ENCODE peak calls at places on chromosomes 5 and 9, in five cellular contexts. D is HepG2, K is K562, H is H1, Z is HCT116. F is an unnamed sample.

GRCh38 chr9:6418764-6419163 is 5.8 kb downstream of the UHRF2 start:
- DNase-seq in D (no peak), K (no peak), H (no peak), Z (no peak), F (no peak)

GRCh38 chr9:125272697-125273096 is 11.1 kb downstream of the GAPVD1 start:
- DNase-seq in D (peak), K (no peak), H (no peak), Z (no peak), F (no peak)

GRCh38 chr9:88280816-88281382 is 107.3 kb upstream of the SPIN1 start:
- DNase-seq in D (no peak), K (no peak), H (peak), Z (no peak), F (peak)

GRCh38 chr9:91239367-91240111 is 122.2 kb downstream of the AUH start:
- DNase-seq in D (peak), K (no peak), H (no peak), Z (no peak), F (no peak)

GRCh38 chr5:34656700-34657549 is 797 bp downstream of the RAI14 start:
- DNase-seq in D (no peak), K (peak), H (no peak), Z (no peak), F (no peak)

GRCh38 chr9:94150890-94151660 is 66.8 kb downstream of the PTPDC1 start:
- DNase-seq in D (peak), K (no peak), H (no peak), Z (no peak), F (no peak)

GRCh38 chr5:10227396-10227795 is 22.3 kb downstream of the ATPSCKMT start:
- DNase-seq in D (no peak), K (no peak), H (no peak), Z (no peak), F (no peak)

GRCh38 chr9:113219972-113220371 is 1.1 kb downstream of the FKBP15 start:
- DNase-seq in D (no peak), K (no peak), H (no peak), Z (no peak), F (no peak)

GRCh38 chr9:97374811-97375210 is 37.1 kb upstream of the TDRD7 start:
- DNase-seq in D (no peak), K (no peak), H (no peak), Z (no peak), F (no peak)

GRCh38 chr9:120928015-120928719 is 1.6 kb upstream of the TRAF1 start:
- DNase-seq in D (no peak), K (no peak), H (no peak), Z (no peak), F (no peak)

GRCh38 chr5:65066385-65066784 is 297.7 kb downstream of the CWC27 start:
- DNase-seq in D (no peak), K (no peak), H (no peak), Z (no peak), F (no peak)

GRCh38 chr9:135100241-135101067 is 13.0 kb downstream of the OLFM1 start:
- DNase-seq in D (no peak), K (no peak), H (no peak), Z (no peak), F (no peak)
- H3K4me3 ChIP-seq in D (no peak), K (no peak), H (no peak), Z (no peak), F (no peak)

GRCh38 chr5:135041145-135041587 is 7.1 kb upstream of the PITX1 start:
- DNase-seq in D (no peak), K (no peak), H (no peak), Z (no peak), F (no peak)

GRCh38 chr5:135038202-135038828 is 4.3 kb upstream of the PITX1 start:
- DNase-seq in D (no peak), K (no peak), H (no peak), Z (no peak), F (no peak)

GRCh38 chr5:135038829-135039525 is 4.9 kb upstream of the PITX1 start:
- DNase-seq in D (no peak), K (no peak), H (no peak), Z (no peak), F (no peak)

GRCh38 chr5:135040331-135041144 is 6.5 kb upstream of the PITX1 start:
- DNase-seq in D (no peak), K (no peak), H (no peak), Z (no peak), F (no peak)

GRCh38 chr5:135039526-135040296 is 5.7 kb upstream of the PITX1 start:
- DNase-seq in D (no peak), K (no peak), H (no peak), Z (no peak), F (no peak)
- TF ChIP-seq ZNF274 in D (no peak), K (no peak), H (no peak), Z (no peak), F (no peak)

GRCh38 chr5:43839218-43839617 is 236.2 kb downstream of the NNT start:
- DNase-seq in D (no peak), K (no peak), H (no peak), Z (no peak), F (no peak)
- TF ChIP-seq YY1 in D (no peak), K (no peak), H (no peak), Z (no peak), F (no peak)

GRCh38 chr5:62473209-62473608 is 60.6 kb downstream of the IPO11 start:
- DNase-seq in D (no peak), K (no peak), H (no peak), Z (no peak), F (no peak)
- H3K4me3 ChIP-seq in D (no peak), K (no peak), H (no peak), Z (no peak), F (no peak)

GRCh38 chr5:127665641-127666040 is 16.8 kb downstream of the CTXN3 start:
- DNase-seq in D (no peak), K (no peak), H (no peak), Z (no peak), F (no peak)

GRCh38 chr5:127666043-127666716 is 17.3 kb downstream of the CTXN3 start:
- DNase-seq in D (no peak), K (no peak), H (no peak), Z (no peak), F (no peak)

GRCh38 chr5:127660048-127660733 is 11.3 kb downstream of the CTXN3 start:
- DNase-seq in D (no peak), K (no peak), H (no peak), Z (no peak), F (no peak)

DNA sequence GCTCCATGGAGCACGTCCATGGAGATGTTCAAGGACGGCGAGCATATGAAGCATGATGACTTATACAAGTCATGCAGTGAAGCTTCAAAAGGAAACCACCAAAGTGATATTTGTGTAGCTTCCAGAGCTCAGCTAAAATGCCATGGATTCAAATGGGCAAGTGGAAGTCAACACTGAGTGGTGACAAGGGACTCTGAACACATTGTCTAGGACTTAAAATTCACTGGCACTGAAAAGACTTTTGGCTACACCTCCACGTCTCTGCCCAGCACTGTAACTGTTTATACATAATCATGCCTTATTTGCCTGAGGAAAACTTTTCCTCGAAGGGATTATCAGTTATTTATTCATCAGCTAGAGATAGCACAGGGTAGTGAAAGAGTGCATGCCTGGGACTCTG is 15.2 kb downstream of the CTXN3 start:
- DNase-seq in D (no peak), K (no peak), H (no peak), Z (no peak), F (no peak)
- TF ChIP-seq ZNF274 in D (no peak), K (no peak), H (no peak), Z (no peak), F (no peak)

GRCh38 chr5:154397652-154398406 is 48.0 kb upstream of the SAP30L start:
- DNase-seq in D (no peak), K (no peak), H (no peak), Z (no peak), F (no peak)
- TF ChIP-seq YY1 in D (no peak), K (no peak), H (no peak), Z (no peak), F (no peak)

GRCh38 chr5:147559725-147560124 is 49.9 kb upstream of the DPYSL3 start:
- DNase-seq in D (no peak), K (no peak), H (no peak), Z (no peak), F (no peak)
- H3K4me3 ChIP-seq in D (no peak), K (no peak), H (peak), Z (no peak), F (no peak)

DNA sequence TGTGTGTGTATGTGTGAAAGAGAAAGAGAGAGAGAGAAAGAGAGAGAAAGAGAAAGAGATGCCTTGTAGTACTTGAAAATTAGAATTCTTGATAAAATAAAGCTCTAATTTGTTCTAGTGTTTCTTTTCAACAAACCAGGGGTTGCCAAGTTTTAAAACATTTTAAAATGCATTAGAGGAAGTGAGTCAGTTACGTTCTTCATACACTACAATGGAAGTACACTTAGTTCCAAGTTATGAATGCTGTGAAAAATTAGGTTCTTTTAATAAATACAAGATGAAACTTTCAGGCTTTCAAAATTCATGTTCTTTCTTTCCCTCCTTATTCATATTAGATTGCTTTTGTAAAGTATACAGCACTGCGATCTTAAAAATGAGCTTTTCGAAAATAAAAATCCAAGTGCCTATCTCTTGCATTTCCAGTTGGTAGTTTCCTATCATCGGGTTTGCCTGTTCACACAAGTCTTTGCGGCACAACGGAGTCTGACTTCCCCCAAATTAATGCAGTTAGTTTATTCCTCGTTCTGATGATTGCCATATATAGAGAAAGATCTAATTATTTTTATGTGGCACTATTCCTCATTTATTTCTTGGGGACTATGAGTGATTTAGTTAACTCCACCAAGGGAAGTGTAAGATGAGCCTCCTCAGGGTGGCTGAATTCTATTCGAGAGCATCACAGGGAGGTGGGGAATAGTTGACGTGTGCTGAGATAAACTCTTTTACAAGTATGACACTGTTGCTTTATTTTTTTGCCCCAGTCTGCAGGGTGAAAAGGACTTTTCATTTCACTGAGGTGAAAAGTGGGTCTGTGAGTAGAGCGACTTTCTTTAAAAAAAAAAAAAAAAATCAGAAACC is 238.2 kb downstream of the CD180 start:
- DNase-seq in D (no peak), K (no peak), H (no peak), Z (no peak), F (no peak)
- TF ChIP-seq ZNF274 in D (no peak), K (no peak), H (no peak), Z (no peak), F (no peak)

F was measured in NT2/D1.